ENCODE peak calls at places on chromosomes 2 and 18, in four cellular contexts. F is K562, X is H1, I is HepG2. L is an unnamed sample.

GRCh38 chr2:125397535-125398251 is 1258.3 kb upstream of the GYPC start:
- DNase-seq in F (no peak), I (no peak), X (no peak), L (no peak)

GRCh38 chr2:69668598-69668997 is 25.1 kb upstream of the AAK1 start:
- DNase-seq in I (no peak), F (no peak), X (no peak), L (peak)

GRCh38 chr2:227511239-227511930 is 39.4 kb downstream of the AGFG1 start:
- DNase-seq in I (no peak), X (no peak), F (no peak), L (no peak)

GRCh38 chr2:7795358-7796199 is 878.4 kb downstream of the RNF144A start:
- DNase-seq in I (no peak), X (no peak), F (no peak), L (peak)

GRCh38 chr2:96952016-96952750 is 34.2 kb downstream of the FAM178B start:
- DNase-seq in F (no peak), X (no peak), I (no peak), L (no peak)

GRCh38 chr2:29251406-29251805 is 136.2 kb downstream of the CLIP4 start:
- DNase-seq in I (no peak), X (no peak), F (no peak), L (no peak)

GRCh38 chr2:242060212-242060835 is 190.8 kb downstream of the RTP5 start:
- DNase-seq in F (no peak), X (no peak), I (no peak), L (peak)

GRCh38 chr2:7845332-7845731 is 836.5 kb upstream of the ID2 start:
- DNase-seq in I (peak), F (no peak), X (no peak), L (peak)

GRCh38 chr2:229350117-229350805 is 79.2 kb upstream of the PID1 start:
- DNase-seq in I (no peak), F (no peak), X (no peak), L (no peak)
- H3K9ac ChIP-seq in I (no peak), F (no peak), X (no peak), L (no peak)

GRCh38 chr2:152763651-152764050 is 45.2 kb downstream of the ARL6IP6 start:
- DNase-seq in I (no peak), F (no peak), X (no peak), L (no peak)

GRCh38 chr2:152761171-152761570 is 42.8 kb downstream of the ARL6IP6 start:
- DNase-seq in I (no peak), X (no peak), F (no peak), L (peak)

GRCh38 chr2:152762202-152762601 is 43.8 kb downstream of the ARL6IP6 start:
- DNase-seq in X (no peak), F (no peak), I (no peak), L (peak)

GRCh38 chr2:152766908-152767307 is 48.5 kb downstream of the ARL6IP6 start:
- DNase-seq in X (no peak), I (no peak), F (no peak), L (peak)
- TF ChIP-seq MAFK in X (no peak), I (no peak), F (no peak), L (no peak)

GRCh38 chr2:216774620-216775019 is 79.3 kb upstream of the IGFBP5 start:
- DNase-seq in X (no peak), F (peak), I (no peak), L (peak)

GRCh38 chr2:216774180-216774579 is 78.8 kb upstream of the IGFBP5 start:
- DNase-seq in X (no peak), I (no peak), F (no peak), L (no peak)

GRCh38 chr2:216773072-216773471 is 77.7 kb upstream of the IGFBP5 start:
- DNase-seq in X (no peak), F (peak), I (no peak), L (no peak)

GRCh38 chr2:216776076-216776726 is 80.9 kb upstream of the IGFBP5 start:
- DNase-seq in F (no peak), X (no peak), I (no peak), L (no peak)

GRCh38 chr2:216775043-216775453 is 79.7 kb upstream of the IGFBP5 start:
- DNase-seq in X (no peak), I (peak), F (peak), L (peak)
- H3K9ac ChIP-seq in X (no peak), I (no peak), F (no peak), L (peak)

DNA sequence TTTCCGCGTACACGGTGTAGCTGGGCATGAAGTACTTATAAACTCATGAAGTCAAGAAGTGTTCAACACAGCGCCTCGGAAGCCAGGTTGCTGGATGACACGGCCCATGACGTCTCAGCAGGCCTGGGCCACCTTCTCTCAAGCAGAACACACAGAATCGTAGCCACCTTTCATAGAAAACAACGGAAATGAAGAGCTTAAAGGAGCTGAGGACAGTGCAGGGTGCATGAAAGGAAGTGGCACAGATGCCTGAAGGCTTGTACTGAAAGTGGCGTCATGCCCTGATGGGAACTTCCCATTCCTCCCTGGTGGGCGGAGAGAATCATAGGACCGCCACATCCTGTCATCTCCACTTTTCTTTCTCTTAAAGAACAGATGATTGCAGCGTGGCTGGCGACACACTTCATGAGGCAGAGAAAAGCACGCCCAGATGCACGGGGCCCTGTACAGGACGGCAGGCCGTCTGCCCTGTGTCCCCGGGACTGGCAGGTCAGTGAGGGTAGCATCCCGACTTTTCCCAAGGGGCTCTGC is 31.1 kb downstream of the HDAC4 start:
- DNase-seq in I (no peak), F (no peak), X (no peak), L (no peak)
- TF ChIP-seq MAFK in I (no peak), F (no peak), X (no peak), L (no peak)

GRCh38 chr2:99406137-99406536 is 68.9 kb downstream of the EIF5B start:
- DNase-seq in I (no peak), F (no peak), X (no peak), L (no peak)

GRCh38 chr2:99403524-99403923 is 66.3 kb downstream of the EIF5B start:
- DNase-seq in I (peak), F (no peak), X (no peak), L (no peak)

GRCh38 chr2:99404800-99405669 is 67.8 kb downstream of the EIF5B start:
- DNase-seq in F (no peak), I (no peak), X (no peak), L (no peak)

GRCh38 chr2:99403084-99403483 is 65.9 kb downstream of the EIF5B start:
- DNase-seq in I (peak), F (no peak), X (no peak), L (peak)

GRCh38 chr2:99404039-99404799 is 67.0 kb downstream of the EIF5B start:
- DNase-seq in I (no peak), F (no peak), X (no peak), L (no peak)
- H3K9ac ChIP-seq in I (peak), F (no peak), X (no peak), L (no peak)

GRCh38 chr2:152433289-152433688 is 98.3 kb downstream of the FMNL2 start:
- DNase-seq in F (no peak), I (no peak), X (no peak), L (no peak)

GRCh38 chr2:152432765-152433164 is 97.8 kb downstream of the FMNL2 start:
- DNase-seq in I (peak), X (no peak), F (no peak), L (no peak)

GRCh38 chr2:152433814-152434213 is 98.8 kb downstream of the FMNL2 start:
- DNase-seq in F (no peak), X (no peak), I (no peak), L (no peak)

GRCh38 chr2:152432206-152432653 is 97.3 kb downstream of the FMNL2 start:
- DNase-seq in I (peak), X (no peak), F (no peak), L (peak)

GRCh38 chr2:152431370-152432098 is 96.6 kb downstream of the FMNL2 start:
- DNase-seq in I (no peak), F (no peak), X (no peak), L (no peak)
- TF ChIP-seq MAFK in I (no peak), F (no peak), X (no peak), L (no peak)

DNA sequence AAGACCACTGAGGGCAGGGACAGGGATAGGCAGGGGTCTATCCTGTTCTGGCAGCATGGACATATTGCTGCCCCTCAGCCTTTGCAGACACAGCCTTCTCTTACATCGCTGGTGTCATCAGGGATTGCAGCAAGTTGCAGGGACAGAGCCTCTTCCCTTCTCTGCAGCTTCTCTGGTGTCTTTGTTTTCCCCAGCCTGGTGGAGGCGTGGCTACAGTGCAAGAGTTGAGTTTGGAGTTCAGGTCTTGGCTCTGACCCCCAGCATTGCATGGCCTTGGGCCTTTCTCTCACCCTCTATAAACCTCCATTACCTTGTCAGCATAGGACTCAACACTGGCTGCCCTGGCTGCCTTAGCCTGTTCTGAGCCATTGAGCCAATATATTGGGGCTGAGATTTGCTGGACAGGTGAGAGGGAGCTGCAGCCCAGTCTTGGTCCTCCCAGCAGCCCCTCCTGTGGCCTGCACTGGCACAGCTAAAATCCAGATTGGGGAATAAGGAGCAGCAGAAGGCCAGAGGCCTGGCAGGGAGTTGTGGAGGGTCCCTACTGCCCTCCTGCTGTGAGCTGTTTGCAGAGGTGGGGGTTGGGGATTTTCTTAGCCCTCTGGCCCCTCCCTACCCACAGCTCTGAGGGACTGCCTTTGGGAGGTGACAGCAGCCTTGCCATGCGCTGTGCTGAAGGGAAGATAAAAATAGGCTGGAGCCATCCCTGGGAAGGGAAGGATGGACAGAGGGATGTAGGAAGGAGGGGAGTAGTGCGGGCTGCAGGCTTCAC is 22.8 kb downstream of the EHD3 start:
- DNase-seq in X (no peak), F (no peak), I (no peak), L (no peak)
- H3K9ac ChIP-seq in X (no peak), F (no peak), I (no peak), L (no peak)

GRCh38 chr2:233854241-233854981 is at the start of gene HJURP:
- DNase-seq in X (peak), I (peak), F (peak), L (peak)

GRCh38 chr2:233855345-233855744 is 1.0 kb upstream of the HJURP start:
- DNase-seq in X (no peak), I (no peak), F (no peak), L (no peak)

GRCh38 chr2:233852056-233852455 is 2.3 kb downstream of the HJURP start:
- DNase-seq in X (no peak), I (no peak), F (no peak), L (no peak)

GRCh38 chr2:233853353-233853752 is 982 bp downstream of the HJURP start:
- DNase-seq in F (no peak), I (no peak), X (no peak), L (no peak)

GRCh38 chr2:233853883-233854240 is 473 bp downstream of the HJURP start:
- DNase-seq in I (no peak), X (no peak), F (no peak), L (no peak)
- TF ChIP-seq MAFK in I (no peak), X (no peak), F (no peak), L (no peak)

GRCh38 chr18:37563810-37564511 is 1.6 kb downstream of the CELF4 start:
- DNase-seq in F (no peak), X (no peak), I (no peak), L (no peak)

GRCh38 chr18:37566479-37567060 is 972 bp upstream of the CELF4 start:
- DNase-seq in I (no peak), X (no peak), F (no peak), L (no peak)

GRCh38 chr18:37565985-37566478 is 434 bp upstream of the CELF4 start:
- DNase-seq in X (peak), F (peak), I (no peak), L (peak)

GRCh38 chr18:37564796-37565137 is 831 bp downstream of the CELF4 start:
- DNase-seq in I (no peak), F (peak), X (peak), L (peak)

GRCh38 chr18:37565138-37565984 is at the start of gene CELF4:
- DNase-seq in F (no peak), I (no peak), X (peak), L (no peak)
- H3K9ac ChIP-seq in F (no peak), I (no peak), X (no peak), L (no peak)

DNA sequence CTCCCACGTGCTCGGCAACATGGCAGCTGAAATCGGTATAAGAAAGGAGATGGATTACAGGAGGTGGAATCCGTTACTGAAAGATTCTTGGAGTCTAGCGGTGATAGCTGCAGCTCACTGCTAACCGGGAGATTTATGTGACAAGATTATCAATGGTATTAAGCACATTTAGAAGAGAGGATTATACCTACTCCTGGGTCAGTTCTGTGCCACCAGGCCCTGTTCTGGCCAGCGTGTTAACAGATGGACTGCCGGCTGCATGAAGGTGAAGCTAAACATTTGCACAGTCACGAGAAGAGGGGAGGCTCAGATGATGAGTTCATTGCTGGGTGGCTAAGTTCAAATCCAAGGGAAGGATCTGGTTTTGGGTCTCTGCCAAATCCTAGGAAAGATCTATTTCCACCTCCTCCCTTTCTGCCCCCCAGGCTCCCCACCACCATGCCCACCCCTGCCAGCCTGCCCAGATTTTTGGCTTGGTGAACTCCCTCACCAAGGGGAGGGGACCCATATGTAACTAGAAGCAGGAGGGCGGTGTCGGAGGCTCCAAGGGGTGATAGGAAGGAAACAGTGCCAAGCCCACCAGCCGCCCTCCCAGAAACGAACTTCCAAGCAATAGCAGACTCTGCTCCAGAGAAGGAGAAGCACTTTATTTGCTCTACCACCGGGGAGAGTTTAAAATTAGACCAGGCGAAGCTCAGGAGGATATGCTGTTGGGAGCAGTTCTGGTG is 200.4 kb downstream of the KLHL29 start:
- DNase-seq in I (no peak), F (no peak), X (no peak), L (no peak)
- TF ChIP-seq MAFK in I (no peak), F (no peak), X (no peak), L (no peak)

L was measured in IMR-90.